ENCODE peak calls at places on chromosomes 11 and 22, in five cellular contexts. D, R, X, V and W are unnamed samples.

GRCh38 chr11:113267536-113267935 is 46.8 kb upstream of the TTC12 start:
- DNase-seq in R (no peak), D (no peak), X (no peak), V (no peak), W (no peak)

GRCh38 chr11:82701847-82702520 is 31.7 kb downstream of the FAM181B start:
- DNase-seq in R (peak), D (peak), X (peak), V (no peak), W (peak)

GRCh38 chr11:10654211-10655150 is 39.1 kb downstream of the IRAG1 start:
- DNase-seq in D (peak), V (no peak), X (peak), R (peak), W (peak)

GRCh38 chr11:30196400-30197206 is 34.2 kb upstream of the FSHB start:
- DNase-seq in X (peak), R (peak), V (no peak), D (peak), W (peak)

GRCh38 chr22:27810566-27810965 is 9.0 kb upstream of the MN1 start:
- DNase-seq in R (peak), X (no peak), V (no peak), D (no peak), W (no peak)

GRCh38 chr11:64314146-64314804 is 3.1 kb downstream of the TRMT112 start:
- DNase-seq in V (no peak), D (no peak), X (no peak), R (no peak), W (no peak)

GRCh38 chr11:45212566-45213315 is 66.3 kb downstream of the PRDM11 start:
- DNase-seq in V (no peak), R (no peak), D (no peak), X (no peak), W (no peak)

GRCh38 chr11:76735218-76735480 is 48.0 kb upstream of the TSKU start:
- DNase-seq in V (no peak), R (no peak), X (no peak), D (no peak), W (no peak)

GRCh38 chr11:69840371-69841169 is 21.4 kb upstream of the FGF3 start:
- DNase-seq in X (no peak), D (peak), R (no peak), V (no peak), W (peak)

GRCh38 chr11:23959466-23959865 is 537.4 kb upstream of the LUZP2 start:
- DNase-seq in D (no peak), R (no peak), V (no peak), X (no peak), W (no peak)

GRCh38 chr22:38403806-38404205 is 51.2 kb downstream of the KCNJ4 start:
- DNase-seq in V (no peak), R (no peak), X (no peak), D (no peak), W (no peak)

GRCh38 chr11:58577441-58578135 is 1.3 kb upstream of the ZFP91 start:
- DNase-seq in R (peak), X (peak), V (no peak), D (no peak), W (no peak)

GRCh38 chr11:46916669-46917108 is 1.7 kb downstream of the LRP4 start:
- DNase-seq in D (peak), R (peak), V (no peak), X (peak), W (peak)

GRCh38 chr22:42623301-42623751 is 8.6 kb upstream of the POLDIP3 start:
- DNase-seq in X (no peak), R (no peak), D (no peak), V (no peak), W (no peak)

GRCh38 chr22:22935056-22935545 is 47.5 kb downstream of the IGLL5 start:
- DNase-seq in D (no peak), X (no peak), R (no peak), V (no peak), W (no peak)

GRCh38 chr22:22936190-22936914 is 48.7 kb downstream of the IGLL5 start:
- DNase-seq in D (no peak), X (no peak), V (no peak), R (no peak), W (no peak)

GRCh38 chr22:22934543-22935055 is 47.0 kb downstream of the IGLL5 start:
- DNase-seq in X (no peak), V (no peak), R (no peak), D (no peak), W (no peak)

GRCh38 chr22:22936915-22937656 is 49.5 kb downstream of the IGLL5 start:
- DNase-seq in D (no peak), X (no peak), V (no peak), R (no peak), W (no peak)

DNA sequence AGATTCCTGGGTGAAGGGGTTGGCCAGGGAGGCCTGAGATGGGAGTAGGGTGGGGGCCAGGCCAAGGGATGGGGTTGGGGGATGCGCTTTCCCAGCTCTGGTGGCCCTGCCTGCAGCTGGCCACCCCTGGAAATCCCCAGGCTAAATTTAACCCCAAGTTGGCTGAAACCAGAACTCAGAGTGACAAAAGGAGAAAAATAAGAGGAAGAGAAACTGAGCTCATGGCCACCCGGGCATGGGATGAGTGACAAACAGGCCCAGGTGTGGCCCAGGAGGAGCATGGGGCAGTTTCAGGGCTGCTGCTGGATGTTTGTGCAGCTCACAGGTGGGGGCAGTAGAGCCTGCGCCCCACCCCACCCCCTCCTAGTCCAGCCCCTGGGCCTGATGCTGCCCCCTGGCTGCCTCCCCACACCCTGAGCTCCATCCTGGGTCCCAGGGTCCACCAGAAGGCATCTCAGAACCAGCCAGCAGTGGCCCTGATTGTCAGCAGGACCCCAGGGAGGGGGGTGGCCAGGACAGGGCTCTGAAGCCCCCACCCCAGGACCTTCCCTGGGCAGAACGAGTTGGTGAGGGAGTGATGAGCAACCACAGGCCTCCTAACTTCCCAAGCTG is 48.0 kb downstream of the IGLL5 start:
- DNase-seq in V (no peak), X (no peak), R (no peak), D (no peak), W (no peak)
- TF ChIP-seq CTCF in V (no peak), X (no peak), R (no peak), D (no peak), W (no peak)

DNA sequence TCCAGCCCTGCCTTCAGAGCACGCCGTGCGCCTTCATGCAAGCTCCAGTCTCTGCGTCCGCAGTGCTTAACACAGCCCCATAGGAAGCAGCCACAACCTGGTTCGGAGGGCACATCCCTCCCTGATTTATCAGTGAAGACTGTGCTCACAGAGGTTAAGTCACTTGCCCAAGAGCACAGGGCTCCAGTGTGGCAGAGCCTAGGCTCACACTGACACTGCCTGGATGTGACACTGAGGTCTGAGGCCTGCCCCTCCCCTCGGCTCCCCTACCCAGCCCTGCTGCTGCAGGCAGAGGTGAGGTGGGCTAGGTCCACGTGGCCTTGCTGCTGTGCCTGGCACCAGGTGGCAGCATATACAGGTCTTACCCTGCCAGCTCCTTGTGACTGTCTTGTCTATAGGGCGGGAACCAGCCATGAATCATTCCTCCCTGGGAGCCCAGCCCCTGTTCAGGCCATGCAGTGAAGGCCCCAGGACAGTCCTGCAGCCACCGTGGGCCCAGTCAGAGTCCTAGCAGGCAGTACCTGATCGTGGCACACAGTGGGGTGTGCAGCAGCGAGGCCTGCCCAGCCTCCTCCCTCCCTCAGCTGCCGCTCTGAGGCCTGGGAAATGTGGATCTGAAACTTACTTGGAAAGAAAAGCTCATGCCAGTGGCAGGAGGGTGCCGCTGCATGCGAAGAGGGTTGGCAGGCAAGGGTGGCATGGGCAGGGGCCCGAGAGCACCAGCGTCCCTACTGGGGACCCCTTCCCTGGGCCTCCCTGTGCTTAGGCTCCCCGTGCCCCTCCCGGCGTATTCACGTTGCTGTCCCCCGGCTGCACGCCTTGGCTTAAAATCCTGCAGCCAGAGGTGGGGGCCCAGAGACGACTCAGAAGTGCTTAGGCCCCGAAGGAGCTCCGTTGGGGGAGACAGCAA is 1.2 kb upstream of the CERK start:
- DNase-seq in V (no peak), X (peak), R (peak), D (peak), W (no peak)
- TF ChIP-seq CTCF in V (peak), X (peak), R (peak), D (peak), W (no peak)

GRCh38 chr11:8682219-8683114 is at the start of the genes RPL27A and TRIM66:
- DNase-seq in X (peak), D (peak), V (peak), R (peak), W (peak)
- TF ChIP-seq CTCF in X (no peak), D (no peak), V (peak), R (peak), W (no peak)

GRCh38 chr22:20484948-20485683 is 10.5 kb downstream of the KLHL22 start:
- DNase-seq in D (no peak), X (no peak), V (no peak), R (no peak), W (no peak)

GRCh38 chr22:20490183-20490940 is 5.2 kb downstream of the KLHL22 start:
- DNase-seq in D (no peak), X (no peak), R (no peak), V (no peak), W (no peak)

GRCh38 chr22:20488946-20489345 is 6.6 kb downstream of the KLHL22 start:
- DNase-seq in V (no peak), D (no peak), X (no peak), R (no peak), W (no peak)

GRCh38 chr22:20486229-20486628 is 9.4 kb downstream of the KLHL22 start:
- DNase-seq in R (no peak), D (no peak), V (no peak), X (no peak), W (no peak)

GRCh38 chr22:20487715-20488114 is 7.9 kb downstream of the KLHL22 start:
- DNase-seq in V (no peak), D (no peak), R (no peak), X (no peak), W (no peak)
- TF ChIP-seq CTCF in V (no peak), D (no peak), R (no peak), X (no peak), W (no peak)

GRCh38 chr22:40479887-40480538 is 109.6 kb downstream of the SGSM3 start:
- DNase-seq in R (peak), V (no peak), D (no peak), X (no peak), W (peak)

GRCh38 chr22:40480996-40481395 is 110.6 kb downstream of the SGSM3 start:
- DNase-seq in R (no peak), D (no peak), V (no peak), X (no peak), W (no peak)

GRCh38 chr22:40477683-40478348 is 107.4 kb downstream of the SGSM3 start:
- DNase-seq in R (no peak), D (no peak), X (no peak), V (no peak), W (no peak)

GRCh38 chr22:40478456-40479125 is 108.2 kb downstream of the SGSM3 start:
- DNase-seq in D (no peak), R (no peak), X (no peak), V (no peak), W (no peak)

GRCh38 chr22:40479126-40479800 is 108.9 kb downstream of the SGSM3 start:
- DNase-seq in R (no peak), X (no peak), V (no peak), D (no peak), W (peak)
- TF ChIP-seq CTCF in R (no peak), X (no peak), V (no peak), D (no peak), W (peak)

DNA sequence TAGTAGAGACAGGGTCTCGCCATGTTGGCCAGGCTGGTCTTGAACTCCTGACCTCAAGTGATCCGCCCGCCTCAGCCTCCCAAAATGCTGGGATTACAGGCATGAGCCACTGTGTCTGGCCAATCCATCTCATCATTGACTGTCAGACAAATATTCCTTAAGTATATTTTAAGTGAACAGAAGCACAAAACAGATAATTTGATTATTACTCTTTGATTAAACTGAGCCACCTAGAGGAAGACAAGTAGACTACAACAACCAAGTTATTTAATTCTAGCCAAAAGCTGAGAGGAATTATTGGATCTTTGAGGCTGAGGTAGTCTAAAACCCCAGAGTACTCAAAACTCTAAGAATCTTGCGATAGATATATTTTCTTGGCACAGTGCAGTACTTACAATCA is 1.2 kb downstream of the ACRV1 start:
- DNase-seq in D (no peak), R (no peak), X (no peak), V (no peak), W (no peak)
- TF ChIP-seq CTCF in D (no peak), R (peak), X (no peak), V (no peak), W (no peak)

GRCh38 chr11:91790873-91791468 is 433.6 kb upstream of the FAT3 start:
- DNase-seq in D (no peak), X (no peak), R (no peak), V (no peak), W (no peak)
- TF ChIP-seq CTCF in D (no peak), X (no peak), R (no peak), V (no peak), W (no peak)

GRCh38 chr22:45554040-45554406 is 51.3 kb downstream of the FBLN1 start:
- DNase-seq in V (no peak), D (peak), X (peak), R (no peak), W (no peak)
- TF ChIP-seq CTCF in V (no peak), D (no peak), X (peak), R (no peak), W (no peak)

GRCh38 chr11:13668102-13668956 is at the start of gene FAR1:
- DNase-seq in V (peak), R (peak), X (peak), D (peak), W (peak)
- TF ChIP-seq CTCF in V (peak), R (peak), X (peak), D (peak), W (peak)